ENCODE peak calls at places on chromosomes 7 and 10, in four cellular contexts. O is endothelial cell of umbilical vein, E is neural progenitor cell, D is HCT116. S is an unnamed sample.

GRCh38 chr10:131641231-131641630 is 259.6 kb upstream of the PPP2R2D start:
- DNase-seq in O (no peak), D (no peak), E (no peak), S (peak; percentile 10)

GRCh38 chr7:85669139-85669692 is 482.4 kb upstream of the SEMA3D start:
- DNase-seq in O (no peak), E (no peak), D (no peak), S (no peak)

GRCh38 chr7:73937014-73937413 is 76.1 kb downstream of the TMEM270 start:
- DNase-seq in D (no peak), E (no peak), O (peak; percentile 36), S (no peak)

GRCh38 chr7:123552641-123553040 is 5.0 kb downstream of the NDUFA5 start:
- DNase-seq in E (no peak), O (no peak), D (no peak), S (no peak)

GRCh38 chr7:45197461-45197860 is 39.9 kb downstream of the RAMP3 start:
- DNase-seq in E (no peak), D (no peak), O (no peak), S (no peak)

GRCh38 chr7:55174856-55175255 is 156.0 kb downstream of the EGFR start:
- DNase-seq in D (no peak), O (no peak), E (no peak), S (no peak)

GRCh38 chr10:113326160-113327111 is 226.4 kb upstream of the HABP2 start:
- DNase-seq in D (peak; percentile 88), E (peak; percentile 70), O (peak; percentile 42), S (peak; percentile 82)

GRCh38 chr7:12967322-12967721 is 279.9 kb downstream of the ARL4A start:
- DNase-seq in D (no peak), E (no peak), O (no peak), S (no peak)

GRCh38 chr10:122537545-122537944 is 23.0 kb upstream of the DMBT1 start:
- DNase-seq in O (no peak), E (no peak), D (no peak), S (no peak)

GRCh38 chr7:19561121-19561805 is 147.6 kb downstream of the POLR1F start:
- DNase-seq in E (no peak), D (no peak), O (no peak), S (no peak)

GRCh38 chr10:34522542-34522941 is 292.6 kb downstream of the PARD3 start:
- DNase-seq in D (no peak), E (peak; percentile 11), O (peak; percentile 53), S (peak; percentile 79)

GRCh38 chr10:100009283-100009792 is 409 bp downstream of the DNMBP start:
- DNase-seq in O (peak; percentile 44), D (no peak), E (no peak), S (peak; percentile 75)

GRCh38 chr10:130430291-130430690 is 294.1 kb downstream of the GLRX3 start:
- DNase-seq in E (no peak), D (no peak), O (no peak), S (no peak)

GRCh38 chr7:111622084-111622483 is 59.8 kb upstream of the IMMP2L start:
- DNase-seq in D (no peak), E (no peak), O (no peak), S (no peak)

GRCh38 chr7:118298771-118299170 is 74.3 kb downstream of the ANKRD7 start:
- DNase-seq in O (no peak), E (no peak), D (no peak), S (no peak)

GRCh38 chr7:9600974-9601373 is 1167.6 kb downstream of the NXPH1 start:
- DNase-seq in O (no peak), D (no peak), E (peak; percentile 48), S (no peak)

GRCh38 chr7:20581956-20582355 is 33.5 kb upstream of the ABCB5 start:
- DNase-seq in E (no peak), O (no peak), D (no peak), S (no peak)

GRCh38 chr7:2897023-2897422 is 52.9 kb upstream of the GNA12 start:
- DNase-seq in D (no peak), O (no peak), E (no peak), S (no peak)

GRCh38 chr7:45026984-45027773 is 27.2 kb downstream of the CCM2 start:
- DNase-seq in D (no peak), E (no peak), O (peak; percentile 31), S (no peak)

GRCh38 chr10:93154531-93154930 is 80.8 kb downstream of the CYP26A1 start:
- DNase-seq in O (no peak), D (no peak), E (no peak), S (no peak)

GRCh38 chr10:128855656-128856428 is 611.2 kb upstream of the MGMT start:
- DNase-seq in E (no peak), O (no peak), D (no peak), S (no peak)

GRCh38 chr7:14892961-14893360 is 9.6 kb downstream of the DGKB start:
- DNase-seq in D (no peak), O (peak; percentile 4), E (no peak), S (peak; percentile 20)

GRCh38 chr10:59674211-59674836 is 35.3 kb downstream of the SLC16A9 start:
- DNase-seq in E (no peak), O (no peak), D (no peak), S (peak; percentile 82)

GRCh38 chr7:100785878-100786277 is 41.4 kb downstream of the EPHB4 start:
- DNase-seq in D (no peak), E (peak; percentile 40), O (no peak), S (no peak)
- H3K4me3 ChIP-seq in D (no peak overlapping the region), E (no peak overlapping the region), O (no peak overlapping the region), S (no peak overlapping the region)

GRCh38 chr7:133052357-133052756 is 29.5 kb downstream of the CHCHD3 start:
- DNase-seq in D (no peak), O (no peak), E (no peak), S (no peak)

GRCh38 chr7:133051066-133051465 is 30.8 kb downstream of the CHCHD3 start:
- DNase-seq in E (peak; percentile 35), D (no peak), O (no peak), S (no peak)

GRCh38 chr7:133051719-133052118 is 30.2 kb downstream of the CHCHD3 start:
- DNase-seq in D (no peak), E (no peak), O (no peak), S (no peak)

GRCh38 chr7:133052826-133053225 is 29.1 kb downstream of the CHCHD3 start:
- DNase-seq in O (no peak), D (no peak), E (no peak), S (no peak)

DNA sequence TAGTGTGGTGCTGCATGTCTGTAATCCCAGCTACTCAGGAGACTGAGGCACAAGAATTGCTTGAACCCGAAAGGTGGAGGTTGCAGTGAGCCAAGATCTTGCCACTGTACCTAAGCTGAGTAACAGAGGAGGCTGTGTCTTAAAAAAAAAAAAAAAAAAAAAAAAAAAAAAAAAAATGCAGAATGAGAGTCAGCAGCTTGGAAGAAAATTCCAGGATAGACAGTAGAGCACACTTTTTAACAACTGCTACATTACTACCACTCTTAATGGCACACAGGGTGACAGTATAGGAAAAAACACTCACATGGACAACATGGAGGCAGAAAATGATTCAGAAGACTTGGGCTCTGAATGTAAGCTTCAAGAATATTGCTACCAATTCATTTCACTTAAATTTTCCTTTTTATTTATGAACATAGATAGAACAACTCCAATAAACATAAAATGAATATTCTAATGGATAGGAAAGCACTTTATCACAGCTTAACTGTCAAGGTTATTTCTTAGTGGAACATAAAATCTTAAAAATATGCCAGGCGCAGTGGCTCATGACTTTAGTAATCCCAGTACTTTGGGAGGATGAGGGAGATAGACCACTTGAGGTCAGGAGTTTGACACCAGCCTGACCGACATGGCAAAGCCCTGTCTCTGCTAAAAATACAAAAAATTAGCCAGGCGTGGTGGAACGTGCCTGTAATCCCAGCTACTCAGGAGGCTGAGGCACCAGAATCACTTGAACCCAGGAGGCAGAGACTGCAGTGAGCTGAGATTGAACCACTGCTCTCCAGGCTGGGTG is 31.5 kb downstream of the CHCHD3 start:
- DNase-seq in D (no peak), O (no peak), E (no peak), S (no peak)
- TF ChIP-seq EZH2 in D (no peak), O (no peak), E (no peak), S (no peak)

DNA sequence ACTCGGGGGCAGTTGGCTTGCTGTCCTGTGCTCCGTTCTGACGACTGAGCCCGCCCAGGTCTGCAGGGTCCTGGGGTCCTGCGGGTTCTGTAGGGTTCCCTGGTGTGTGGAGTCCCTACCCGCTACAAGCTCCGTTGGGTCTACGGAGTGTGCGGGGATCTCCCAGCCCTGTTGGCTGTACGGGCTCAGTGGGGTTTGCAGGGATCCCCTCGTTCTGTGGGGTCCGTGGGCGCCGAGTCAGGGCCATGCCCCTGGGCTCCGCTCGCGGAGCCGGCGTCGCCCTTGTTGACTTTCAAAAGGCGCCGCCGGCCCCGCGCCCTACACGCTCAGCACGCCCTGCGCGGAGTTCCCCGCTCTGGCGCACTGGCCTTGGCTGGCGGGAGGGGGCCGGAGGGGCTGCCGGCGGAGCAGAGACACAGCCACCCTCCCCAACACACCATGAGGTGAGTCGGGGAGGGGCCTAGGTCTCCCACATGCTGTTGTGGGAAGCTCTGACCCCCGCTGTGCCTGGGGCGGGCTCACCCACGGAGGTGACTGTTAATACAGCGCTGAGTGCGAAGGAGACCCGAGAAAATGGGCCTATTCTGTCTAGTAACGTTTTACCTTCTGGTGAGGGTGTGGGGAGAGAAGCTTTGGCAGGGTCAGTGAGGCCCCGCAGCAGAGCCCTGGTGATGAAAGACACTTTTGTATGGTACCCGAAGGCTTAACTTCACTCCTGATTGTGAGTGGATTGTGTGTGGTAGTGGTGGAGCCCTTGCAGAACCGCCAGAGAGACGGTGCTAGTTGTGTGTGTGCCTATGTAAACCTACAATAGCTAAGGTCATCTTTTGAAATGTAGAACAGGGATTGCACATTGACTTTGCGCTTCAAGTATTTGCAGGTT is 8.1 kb downstream of the TASOR2 start:
- DNase-seq in O (no peak), D (no peak), E (peak; percentile 80), S (peak; percentile 65)
- H3K4me3 ChIP-seq in O (peak overlapping the region; percentile 38), D (no peak overlapping the region), E (peak overlapping the region; percentile 83), S (peak overlapping the region; percentile 52)

DNA sequence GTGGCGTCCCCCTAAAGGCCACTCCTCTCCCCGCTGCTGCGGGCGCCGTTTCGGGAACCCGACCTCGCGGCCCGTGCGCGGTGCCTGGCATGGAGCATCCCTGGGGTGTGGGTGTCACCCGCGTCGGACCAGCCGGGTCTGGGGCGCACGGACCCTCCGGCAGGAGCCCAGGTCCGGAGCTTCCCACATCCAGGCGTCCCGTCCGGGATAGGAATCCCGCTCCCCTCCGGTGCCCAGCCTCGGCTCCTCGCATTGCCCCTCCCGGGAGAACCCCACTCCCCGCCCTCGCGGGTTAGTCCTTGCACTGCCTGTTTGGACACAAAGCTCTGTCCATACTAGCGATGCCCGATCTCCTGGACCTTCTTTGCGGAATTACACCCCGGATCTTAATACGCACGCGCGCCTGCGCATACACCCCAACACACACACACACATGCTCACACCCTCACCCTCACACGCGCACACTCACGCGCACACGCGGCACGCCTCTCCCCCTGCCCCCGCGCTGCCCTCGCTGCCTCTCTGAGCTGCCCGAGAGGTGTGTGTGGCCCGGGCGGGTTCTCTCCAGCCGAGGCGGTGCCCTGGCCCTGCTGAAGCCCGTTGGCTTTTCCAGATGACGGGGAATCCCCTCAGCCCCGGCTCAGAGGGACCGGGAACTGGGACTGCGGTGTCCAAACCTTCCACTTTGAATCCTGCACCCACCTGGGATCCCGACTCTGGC is 925 bp downstream of the MTURN start:
- DNase-seq in O (peak; percentile 38), E (peak; percentile 66), D (no peak), S (peak; percentile 39)
- TF ChIP-seq EZH2 in O (no peak), E (no peak), D (no peak), S (no peak)

GRCh38 chr7:1122832-1123501 is 35.1 kb downstream of the GPER1 start:
- DNase-seq in E (no peak), D (no peak), O (no peak), S (no peak)

GRCh38 chr7:1124816-1125602 is 35.0 kb downstream of the ZFAND2A start:
- DNase-seq in D (no peak), E (no peak), O (no peak), S (no peak)

GRCh38 chr7:1123721-1124120 is 35.8 kb downstream of the GPER1 start:
- DNase-seq in O (peak; percentile 94), D (no peak), E (peak; percentile 89), S (peak; percentile 66)

GRCh38 chr7:1125603-1125969 is 34.4 kb downstream of the ZFAND2A start:
- DNase-seq in E (no peak), D (no peak), O (no peak), S (no peak)

GRCh38 chr7:1124164-1124563 is 35.8 kb downstream of the ZFAND2A start:
- DNase-seq in D (no peak), O (no peak), E (no peak), S (no peak)
- H3K4me3 ChIP-seq in D (no peak overlapping the region), O (no peak overlapping the region), E (no peak overlapping the region), S (no peak overlapping the region)